ENCODE peak calls at places on chromosomes 13 and 19, in eight cellular contexts. One of them, this sample, is unnamed.

GRCh38 chr13:78875792-78876580 is 217.0 kb upstream of the OBI1 start:
- DNase-seq in HepG2: no peak
- DNase-seq in IMR-90: no peak
- DNase-seq in H1: peak
- DNase-seq in K562: no peak
- DNase-seq in SK-N-SH: no peak
- DNase-seq in GM12878: no peak
- DNase-seq in HCT116: no peak
- DNase-seq in this sample: no peak

GRCh38 chr19:5037936-5038335 is 69.0 kb downstream of the KDM4B start:
- DNase-seq in HepG2: no peak
- DNase-seq in IMR-90: no peak
- DNase-seq in H1: no peak
- DNase-seq in K562: no peak
- DNase-seq in SK-N-SH: peak
- DNase-seq in GM12878: no peak
- DNase-seq in HCT116: no peak
- DNase-seq in this sample: no peak

GRCh38 chr13:32587014-32587773 is 942 bp downstream of the PDS5B start:
- DNase-seq in HepG2: peak
- DNase-seq in IMR-90: peak
- DNase-seq in H1: no peak
- DNase-seq in K562: peak
- DNase-seq in SK-N-SH: peak
- DNase-seq in GM12878: no peak
- DNase-seq in HCT116: peak
- DNase-seq in this sample: peak

GRCh38 chr13:86563308-86563707 is 764.1 kb upstream of the SLITRK6 start:
- DNase-seq in HepG2: no peak
- DNase-seq in IMR-90: peak
- DNase-seq in H1: no peak
- DNase-seq in K562: no peak
- DNase-seq in SK-N-SH: no peak
- DNase-seq in GM12878: no peak
- DNase-seq in HCT116: no peak
- DNase-seq in this sample: no peak

GRCh38 chr13:37647038-37647650 is 48.6 kb upstream of the POSTN start:
- DNase-seq in HepG2: no peak
- DNase-seq in IMR-90: no peak
- DNase-seq in H1: no peak
- DNase-seq in K562: no peak
- DNase-seq in SK-N-SH: no peak
- DNase-seq in GM12878: no peak
- DNase-seq in HCT116: no peak
- DNase-seq in this sample: no peak

GRCh38 chr13:30112602-30113435 is 194.5 kb downstream of the KATNAL1 start:
- DNase-seq in HepG2: peak
- DNase-seq in IMR-90: peak
- DNase-seq in H1: peak
- DNase-seq in K562: peak
- DNase-seq in SK-N-SH: peak
- DNase-seq in GM12878: no peak
- DNase-seq in HCT116: peak
- DNase-seq in this sample: peak

GRCh38 chr13:80116107-80116506 is 224.8 kb downstream of the SPRY2 start:
- DNase-seq in HepG2: no peak
- DNase-seq in IMR-90: peak
- DNase-seq in H1: no peak
- DNase-seq in K562: no peak
- DNase-seq in SK-N-SH: no peak
- DNase-seq in GM12878: no peak
- DNase-seq in HCT116: no peak
- DNase-seq in this sample: no peak

GRCh38 chr13:99617474-99618255 is 116.4 kb downstream of the TM9SF2 start:
- DNase-seq in HepG2: peak
- DNase-seq in IMR-90: peak
- DNase-seq in H1: no peak
- DNase-seq in K562: peak
- DNase-seq in SK-N-SH: peak
- DNase-seq in GM12878: no peak
- DNase-seq in HCT116: peak
- DNase-seq in this sample: peak

GRCh38 chr19:45881082-45881908 is 4.6 kb downstream of the IRF2BP1 start:
- DNase-seq in HepG2: no peak
- DNase-seq in IMR-90: no peak
- DNase-seq in H1: no peak
- DNase-seq in K562: no peak
- DNase-seq in SK-N-SH: no peak
- DNase-seq in GM12878: no peak
- DNase-seq in HCT116: no peak
- DNase-seq in this sample: no peak

GRCh38 chr13:37319041-37319443 is 213.6 kb upstream of the CSNK1A1L start:
- DNase-seq in HepG2: no peak
- DNase-seq in IMR-90: peak
- DNase-seq in H1: no peak
- DNase-seq in K562: no peak
- DNase-seq in SK-N-SH: no peak
- DNase-seq in GM12878: no peak
- DNase-seq in HCT116: no peak
- DNase-seq in this sample: no peak

GRCh38 chr13:45615501-45616101 is at the start of gene ERICH6B:
- DNase-seq in HepG2: no peak
- DNase-seq in IMR-90: peak
- DNase-seq in H1: peak
- DNase-seq in K562: no peak
- DNase-seq in SK-N-SH: no peak
- DNase-seq in GM12878: no peak
- DNase-seq in HCT116: no peak
- DNase-seq in this sample: no peak

GRCh38 chr13:70173236-70173959 is 65.1 kb upstream of the KLHL1 start:
- DNase-seq in HepG2: no peak
- DNase-seq in IMR-90: no peak
- DNase-seq in H1: no peak
- DNase-seq in K562: no peak
- DNase-seq in SK-N-SH: no peak
- DNase-seq in GM12878: no peak
- DNase-seq in HCT116: no peak
- DNase-seq in this sample: no peak

GRCh38 chr19:10193666-10194499 is 870 bp downstream of the DNMT1 start:
- DNase-seq in HepG2: peak
- DNase-seq in IMR-90: peak
- DNase-seq in H1: no peak
- DNase-seq in K562: peak
- DNase-seq in SK-N-SH: no peak
- DNase-seq in GM12878: no peak
- DNase-seq in HCT116: no peak
- DNase-seq in this sample: peak

GRCh38 chr19:49107625-49108459 is 6.3 kb upstream of the LIN7B start:
- DNase-seq in HepG2: no peak
- DNase-seq in IMR-90: no peak
- DNase-seq in H1: no peak
- DNase-seq in K562: peak
- DNase-seq in SK-N-SH: no peak
- DNase-seq in GM12878: no peak
- DNase-seq in HCT116: no peak
- DNase-seq in this sample: no peak

GRCh38 chr19:49111218-49111998 is 2.8 kb upstream of the LIN7B start:
- DNase-seq in HepG2: no peak
- DNase-seq in IMR-90: no peak
- DNase-seq in H1: no peak
- DNase-seq in K562: no peak
- DNase-seq in SK-N-SH: no peak
- DNase-seq in GM12878: no peak
- DNase-seq in HCT116: no peak
- DNase-seq in this sample: no peak

GRCh38 chr19:49109569-49110233 is 4.5 kb upstream of the LIN7B start:
- DNase-seq in HepG2: no peak
- DNase-seq in IMR-90: no peak
- DNase-seq in H1: no peak
- DNase-seq in K562: no peak
- DNase-seq in SK-N-SH: no peak
- DNase-seq in GM12878: no peak
- DNase-seq in HCT116: no peak
- DNase-seq in this sample: no peak

GRCh38 chr19:49109051-49109450 is 5.1 kb upstream of the LIN7B start:
- DNase-seq in HepG2: no peak
- DNase-seq in IMR-90: no peak
- DNase-seq in H1: no peak
- DNase-seq in K562: no peak
- DNase-seq in SK-N-SH: no peak
- DNase-seq in GM12878: no peak
- DNase-seq in HCT116: no peak
- DNase-seq in this sample: no peak

GRCh38 chr19:49110567-49110966 is 3.6 kb upstream of the LIN7B start:
- DNase-seq in HepG2: no peak
- DNase-seq in IMR-90: peak
- DNase-seq in H1: no peak
- DNase-seq in K562: no peak
- DNase-seq in SK-N-SH: no peak
- DNase-seq in GM12878: no peak
- DNase-seq in HCT116: no peak
- DNase-seq in this sample: no peak
- TF ChIP-seq RAD21 in HepG2: no peak
- TF ChIP-seq RAD21 in IMR-90: no peak
- TF ChIP-seq RAD21 in H1: no peak
- TF ChIP-seq RAD21 in K562: no peak
- TF ChIP-seq RAD21 in SK-N-SH: no peak
- TF ChIP-seq RAD21 in GM12878: no peak
- TF ChIP-seq RAD21 in HCT116: no peak
- TF ChIP-seq RAD21 in this sample: no peak

GRCh38 chr19:28239270-28239669 is 973.7 kb downstream of the UQCRFS1 start:
- DNase-seq in HepG2: no peak
- DNase-seq in IMR-90: no peak
- DNase-seq in H1: peak
- DNase-seq in K562: peak
- DNase-seq in SK-N-SH: peak
- DNase-seq in GM12878: no peak
- DNase-seq in HCT116: no peak
- DNase-seq in this sample: no peak
- TF ChIP-seq RAD21 in HepG2: no peak
- TF ChIP-seq RAD21 in IMR-90: no peak
- TF ChIP-seq RAD21 in H1: peak
- TF ChIP-seq RAD21 in K562: peak
- TF ChIP-seq RAD21 in SK-N-SH: no peak
- TF ChIP-seq RAD21 in GM12878: no peak
- TF ChIP-seq RAD21 in HCT116: no peak
- TF ChIP-seq RAD21 in this sample: no peak

GRCh38 chr19:14031719-14032480 is at the start of gene IL27RA:
- DNase-seq in HepG2: peak
- DNase-seq in IMR-90: peak
- DNase-seq in H1: peak
- DNase-seq in K562: peak
- DNase-seq in SK-N-SH: peak
- DNase-seq in GM12878: peak
- DNase-seq in HCT116: no peak
- DNase-seq in this sample: peak
- TF ChIP-seq RAD21 in HepG2: peak
- TF ChIP-seq RAD21 in IMR-90: peak
- TF ChIP-seq RAD21 in H1: peak
- TF ChIP-seq RAD21 in K562: peak
- TF ChIP-seq RAD21 in SK-N-SH: peak
- TF ChIP-seq RAD21 in GM12878: peak
- TF ChIP-seq RAD21 in HCT116: peak
- TF ChIP-seq RAD21 in this sample: peak

GRCh38 chr19:3266792-3267469 is 42.5 kb downstream of the CELF5 start:
- DNase-seq in HepG2: no peak
- DNase-seq in IMR-90: no peak
- DNase-seq in H1: no peak
- DNase-seq in K562: no peak
- DNase-seq in SK-N-SH: no peak
- DNase-seq in GM12878: no peak
- DNase-seq in HCT116: no peak
- DNase-seq in this sample: no peak
- TF ChIP-seq RAD21 in HepG2: no peak
- TF ChIP-seq RAD21 in IMR-90: no peak
- TF ChIP-seq RAD21 in H1: no peak
- TF ChIP-seq RAD21 in K562: no peak
- TF ChIP-seq RAD21 in SK-N-SH: no peak
- TF ChIP-seq RAD21 in GM12878: no peak
- TF ChIP-seq RAD21 in HCT116: no peak
- TF ChIP-seq RAD21 in this sample: no peak

GRCh38 chr19:3342246-3342645 is 24.1 kb upstream of the NFIC start:
- DNase-seq in HepG2: no peak
- DNase-seq in IMR-90: no peak
- DNase-seq in H1: no peak
- DNase-seq in K562: no peak
- DNase-seq in SK-N-SH: no peak
- DNase-seq in GM12878: no peak
- DNase-seq in HCT116: no peak
- DNase-seq in this sample: no peak

GRCh38 chr19:3343619-3344502 is 22.5 kb upstream of the NFIC start:
- DNase-seq in HepG2: peak
- DNase-seq in IMR-90: peak
- DNase-seq in H1: no peak
- DNase-seq in K562: peak
- DNase-seq in SK-N-SH: peak
- DNase-seq in GM12878: no peak
- DNase-seq in HCT116: peak
- DNase-seq in this sample: peak

GRCh38 chr19:3345850-3346460 is 20.4 kb upstream of the NFIC start:
- DNase-seq in HepG2: no peak
- DNase-seq in IMR-90: no peak
- DNase-seq in H1: no peak
- DNase-seq in K562: no peak
- DNase-seq in SK-N-SH: no peak
- DNase-seq in GM12878: no peak
- DNase-seq in HCT116: no peak
- DNase-seq in this sample: no peak

GRCh38 chr19:3346677-3347353 is 19.6 kb upstream of the NFIC start:
- DNase-seq in HepG2: no peak
- DNase-seq in IMR-90: no peak
- DNase-seq in H1: no peak
- DNase-seq in K562: no peak
- DNase-seq in SK-N-SH: no peak
- DNase-seq in GM12878: no peak
- DNase-seq in HCT116: no peak
- DNase-seq in this sample: no peak

GRCh38 chr19:3344608-3345598 is 21.5 kb upstream of the NFIC start:
- DNase-seq in HepG2: no peak
- DNase-seq in IMR-90: no peak
- DNase-seq in H1: no peak
- DNase-seq in K562: no peak
- DNase-seq in SK-N-SH: no peak
- DNase-seq in GM12878: no peak
- DNase-seq in HCT116: no peak
- DNase-seq in this sample: no peak
- TF ChIP-seq RAD21 in HepG2: no peak
- TF ChIP-seq RAD21 in IMR-90: no peak
- TF ChIP-seq RAD21 in H1: no peak
- TF ChIP-seq RAD21 in K562: no peak
- TF ChIP-seq RAD21 in SK-N-SH: no peak
- TF ChIP-seq RAD21 in GM12878: no peak
- TF ChIP-seq RAD21 in HCT116: no peak
- TF ChIP-seq RAD21 in this sample: no peak

DNA sequence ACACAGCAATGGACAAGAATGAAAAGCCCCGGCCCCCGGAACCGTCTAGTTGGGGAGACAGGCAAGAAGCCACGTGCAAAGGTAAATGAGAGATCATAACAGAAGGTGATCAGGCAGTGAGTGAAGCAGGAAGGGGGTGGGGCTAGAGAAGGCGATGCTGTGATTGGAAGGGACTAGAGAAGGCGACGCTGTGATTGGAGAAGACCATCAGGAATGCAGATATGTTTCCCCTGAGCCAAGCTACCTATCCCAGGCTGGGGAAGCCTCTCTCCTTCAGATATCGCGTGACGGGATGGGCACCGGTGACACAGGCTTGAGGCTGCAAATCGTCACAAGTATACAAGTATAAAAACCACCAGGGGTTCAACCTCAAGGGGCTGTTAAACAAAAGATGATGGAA is 21.8 kb downstream of the DCAF15 start:
- DNase-seq in HepG2: no peak
- DNase-seq in IMR-90: no peak
- DNase-seq in H1: peak
- DNase-seq in K562: peak
- DNase-seq in SK-N-SH: peak
- DNase-seq in GM12878: no peak
- DNase-seq in HCT116: peak
- DNase-seq in this sample: no peak
- TF ChIP-seq RAD21 in HepG2: no peak
- TF ChIP-seq RAD21 in IMR-90: no peak
- TF ChIP-seq RAD21 in H1: no peak
- TF ChIP-seq RAD21 in K562: no peak
- TF ChIP-seq RAD21 in SK-N-SH: no peak
- TF ChIP-seq RAD21 in GM12878: no peak
- TF ChIP-seq RAD21 in HCT116: no peak
- TF ChIP-seq RAD21 in this sample: no peak